ENCODE peak calls at places on chromosomes 5 and 9, in eight cellular contexts. One of them, this sample, is unnamed.
A peak's percentile ranks its signal among the peaks of the same experiment; 100 is the strongest.

GRCh38 chr9:96217358-96217755 is 84.6 kb downstream of the HSD17B3 start:
- DNase-seq in GM12865: no peak
- DNase-seq in H9: no peak
- DNase-seq in nucleus accumbens: no peak
- DNase-seq in SHP77: no peak
- DNase-seq in stimulated activated CD8-positive, alpha-beta memory T cell treated with anti-CD3 and anti-CD28 coated beads, Interleukin-7, amount 100 ng/mL, for 24 hours: no peak
- DNase-seq in H54: no peak
- DNase-seq in ELR: no peak
- DNase-seq in this sample: no peak

GRCh38 chr9:100601216-100601615 is 23.3 kb downstream of the CAVIN4 start:
- DNase-seq in GM12865: peak; percentile 61
- DNase-seq in ELR: peak; percentile 76
- DNase-seq in H9: peak; percentile 81
- DNase-seq in nucleus accumbens: no peak
- DNase-seq in H54: peak; percentile 63
- DNase-seq in stimulated activated CD8-positive, alpha-beta memory T cell treated with anti-CD3 and anti-CD28 coated beads, Interleukin-7, amount 100 ng/mL, for 24 hours: no peak
- DNase-seq in SHP77: peak; percentile 48
- DNase-seq in this sample: peak; percentile 40

GRCh38 chr5:142100307-142100706 is 8.3 kb upstream of the NDFIP1 start:
- DNase-seq in SHP77: no peak
- DNase-seq in stimulated activated CD8-positive, alpha-beta memory T cell treated with anti-CD3 and anti-CD28 coated beads, Interleukin-7, amount 100 ng/mL, for 24 hours: no peak
- DNase-seq in H9: no peak
- DNase-seq in ELR: no peak
- DNase-seq in H54: no peak
- DNase-seq in GM12865: no peak
- DNase-seq in nucleus accumbens: no peak
- DNase-seq in this sample: no peak

GRCh38 chr9:128716581-128717254 is 7.2 kb downstream of the ZDHHC12 start:
- DNase-seq in H54: no peak
- DNase-seq in nucleus accumbens: no peak
- DNase-seq in ELR: no peak
- DNase-seq in H9: no peak
- DNase-seq in SHP77: no peak
- DNase-seq in GM12865: no peak
- DNase-seq in stimulated activated CD8-positive, alpha-beta memory T cell treated with anti-CD3 and anti-CD28 coated beads, Interleukin-7, amount 100 ng/mL, for 24 hours: no peak
- DNase-seq in this sample: peak; percentile 49

GRCh38 chr9:124202447-124202971 is 55.2 kb upstream of the NEK6 start:
- DNase-seq in SHP77: no peak
- DNase-seq in nucleus accumbens: no peak
- DNase-seq in H9: no peak
- DNase-seq in GM12865: peak; percentile 98
- DNase-seq in ELR: no peak
- DNase-seq in stimulated activated CD8-positive, alpha-beta memory T cell treated with anti-CD3 and anti-CD28 coated beads, Interleukin-7, amount 100 ng/mL, for 24 hours: peak; percentile 68
- DNase-seq in H54: no peak
- DNase-seq in this sample: peak; percentile 46

GRCh38 chr9:19522558-19522957 is 113.7 kb downstream of the ACER2 start:
- DNase-seq in H54: no peak
- DNase-seq in H9: no peak
- DNase-seq in GM12865: no peak
- DNase-seq in stimulated activated CD8-positive, alpha-beta memory T cell treated with anti-CD3 and anti-CD28 coated beads, Interleukin-7, amount 100 ng/mL, for 24 hours: no peak
- DNase-seq in ELR: no peak
- DNase-seq in nucleus accumbens: no peak
- DNase-seq in SHP77: no peak
- DNase-seq in this sample: no peak

GRCh38 chr5:56829137-56829536 is 13.8 kb downstream of the MAP3K1 start:
- DNase-seq in ELR: peak; percentile 53
- DNase-seq in H9: no peak
- DNase-seq in stimulated activated CD8-positive, alpha-beta memory T cell treated with anti-CD3 and anti-CD28 coated beads, Interleukin-7, amount 100 ng/mL, for 24 hours: no peak
- DNase-seq in SHP77: no peak
- DNase-seq in nucleus accumbens: no peak
- DNase-seq in H54: no peak
- DNase-seq in GM12865: peak; percentile 22
- DNase-seq in this sample: no peak

GRCh38 chr5:168701641-168702040 is 122.5 kb upstream of the PANK3 start:
- DNase-seq in GM12865: no peak
- DNase-seq in SHP77: no peak
- DNase-seq in H54: no peak
- DNase-seq in nucleus accumbens: no peak
- DNase-seq in H9: no peak
- DNase-seq in stimulated activated CD8-positive, alpha-beta memory T cell treated with anti-CD3 and anti-CD28 coated beads, Interleukin-7, amount 100 ng/mL, for 24 hours: no peak
- DNase-seq in ELR: no peak
- DNase-seq in this sample: no peak

GRCh38 chr5:174221454-174221853 is 175.9 kb downstream of the NSG2 start:
- DNase-seq in GM12865: no peak
- DNase-seq in H54: no peak
- DNase-seq in SHP77: no peak
- DNase-seq in H9: no peak
- DNase-seq in ELR: no peak
- DNase-seq in nucleus accumbens: no peak
- DNase-seq in stimulated activated CD8-positive, alpha-beta memory T cell treated with anti-CD3 and anti-CD28 coated beads, Interleukin-7, amount 100 ng/mL, for 24 hours: no peak
- DNase-seq in this sample: no peak

GRCh38 chr9:119986205-119986604 is 593.8 kb downstream of the CDK5RAP2 start:
- DNase-seq in SHP77: peak; percentile 54
- DNase-seq in H9: no peak
- DNase-seq in ELR: no peak
- DNase-seq in nucleus accumbens: no peak
- DNase-seq in stimulated activated CD8-positive, alpha-beta memory T cell treated with anti-CD3 and anti-CD28 coated beads, Interleukin-7, amount 100 ng/mL, for 24 hours: no peak
- DNase-seq in H54: no peak
- DNase-seq in GM12865: no peak
- DNase-seq in this sample: no peak

GRCh38 chr9:26234865-26235264 is 556.6 kb upstream of the TUSC1 start:
- DNase-seq in stimulated activated CD8-positive, alpha-beta memory T cell treated with anti-CD3 and anti-CD28 coated beads, Interleukin-7, amount 100 ng/mL, for 24 hours: no peak
- DNase-seq in SHP77: no peak
- DNase-seq in GM12865: no peak
- DNase-seq in ELR: peak; percentile 2
- DNase-seq in H9: no peak
- DNase-seq in H54: no peak
- DNase-seq in nucleus accumbens: no peak
- DNase-seq in this sample: no peak

GRCh38 chr9:71819115-71819739 is 50.9 kb upstream of the CEMIP2 start:
- DNase-seq in stimulated activated CD8-positive, alpha-beta memory T cell treated with anti-CD3 and anti-CD28 coated beads, Interleukin-7, amount 100 ng/mL, for 24 hours: no peak
- DNase-seq in H9: no peak
- DNase-seq in H54: no peak
- DNase-seq in SHP77: peak; percentile 2
- DNase-seq in GM12865: peak; percentile 41
- DNase-seq in nucleus accumbens: no peak
- DNase-seq in ELR: peak; percentile 56
- DNase-seq in this sample: peak; percentile 45

GRCh38 chr9:14992516-14992915 is 82.3 kb upstream of the FREM1 start:
- DNase-seq in ELR: no peak
- DNase-seq in H54: no peak
- DNase-seq in SHP77: no peak
- DNase-seq in GM12865: no peak
- DNase-seq in nucleus accumbens: no peak
- DNase-seq in stimulated activated CD8-positive, alpha-beta memory T cell treated with anti-CD3 and anti-CD28 coated beads, Interleukin-7, amount 100 ng/mL, for 24 hours: no peak
- DNase-seq in H9: no peak
- DNase-seq in this sample: no peak

GRCh38 chr9:84397151-84397728 is 56.7 kb upstream of the SLC28A3 start:
- DNase-seq in H54: peak; percentile 81
- DNase-seq in ELR: peak; percentile 77
- DNase-seq in nucleus accumbens: peak; percentile 31
- DNase-seq in H9: peak; percentile 78
- DNase-seq in GM12865: peak; percentile 73
- DNase-seq in SHP77: peak; percentile 16
- DNase-seq in stimulated activated CD8-positive, alpha-beta memory T cell treated with anti-CD3 and anti-CD28 coated beads, Interleukin-7, amount 100 ng/mL, for 24 hours: peak; percentile 26
- DNase-seq in this sample: peak; percentile 75

GRCh38 chr9:108234811-108235210 is 621.0 kb downstream of the ACTL7B start:
- DNase-seq in GM12865: no peak
- DNase-seq in H54: no peak
- DNase-seq in nucleus accumbens: no peak
- DNase-seq in SHP77: no peak
- DNase-seq in H9: no peak
- DNase-seq in stimulated activated CD8-positive, alpha-beta memory T cell treated with anti-CD3 and anti-CD28 coated beads, Interleukin-7, amount 100 ng/mL, for 24 hours: no peak
- DNase-seq in ELR: no peak
- DNase-seq in this sample: no peak

GRCh38 chr9:93127395-93127911 is 6.6 kb downstream of the NINJ1 start:
- DNase-seq in H9: no peak
- DNase-seq in nucleus accumbens: peak; percentile 28
- DNase-seq in SHP77: no peak
- DNase-seq in GM12865: no peak
- DNase-seq in stimulated activated CD8-positive, alpha-beta memory T cell treated with anti-CD3 and anti-CD28 coated beads, Interleukin-7, amount 100 ng/mL, for 24 hours: no peak
- DNase-seq in H54: no peak
- DNase-seq in ELR: no peak
- DNase-seq in this sample: no peak

GRCh38 chr5:38802125-38802524 is 43.7 kb upstream of the OSMR start:
- DNase-seq in ELR: no peak
- DNase-seq in stimulated activated CD8-positive, alpha-beta memory T cell treated with anti-CD3 and anti-CD28 coated beads, Interleukin-7, amount 100 ng/mL, for 24 hours: no peak
- DNase-seq in nucleus accumbens: no peak
- DNase-seq in H9: no peak
- DNase-seq in GM12865: no peak
- DNase-seq in H54: no peak
- DNase-seq in SHP77: no peak
- DNase-seq in this sample: no peak